ENCODE peak calls at places on chromosomes 6 and 20, in four cellular contexts. E is left ventricle myocardium inferior, R is A549, M is psoas muscle. B is an unnamed sample.

GRCh38 chr20:50874111-50874757 is 57.0 kb downstream of the ADNP start:
- DNase-seq in E (no peak), R (no peak), M (no peak), B (no peak)

GRCh38 chr6:44001318-44001868 is 125.9 kb downstream of the MRPL14 start:
- DNase-seq in E (no peak), R (peak; percentile 57), M (peak; percentile 54), B (no peak)

GRCh38 chr20:2378893-2379292 is 1.8 kb upstream of the TGM6 start:
- DNase-seq in E (no peak), R (no peak), M (no peak), B (no peak)

GRCh38 chr6:75481936-75482593 is 11.5 kb downstream of the FILIP1 start:
- DNase-seq in E (no peak), R (no peak), M (no peak), B (no peak)

GRCh38 chr6:43636312-43636667 is 650 bp downstream of the MAD2L1BP start:
- DNase-seq in E (no peak), R (no peak), M (no peak), B (no peak)

GRCh38 chr6:14002176-14002947 is 77.6 kb downstream of the RNF182 start:
- DNase-seq in E (no peak), R (no peak), M (no peak), B (no peak)

GRCh38 chr6:159981171-159981571 is 12.3 kb downstream of the IGF2R start:
- DNase-seq in E (no peak), R (no peak), M (no peak), B (no peak)

GRCh38 chr6:103036846-103037245 is 1643.3 kb downstream of the GRIK2 start:
- DNase-seq in E (no peak), R (no peak), M (no peak), B (no peak)

GRCh38 chr20:11329271-11329670 is 588.4 kb upstream of the BTBD3 start:
- DNase-seq in E (no peak), R (no peak), M (no peak), B (no peak)

GRCh38 chr6:82178084-82178758 is 69.3 kb downstream of the IBTK start:
- DNase-seq in E (no peak), R (peak; percentile 13), M (no peak), B (peak; percentile 16)

GRCh38 chr6:96015791-96016776 is at the start of gene FUT9:
- DNase-seq in E (no peak), R (no peak), M (peak; percentile 24), B (no peak)

GRCh38 chr20:31617432-31618104 is 12.5 kb downstream of the ID1 start:
- DNase-seq in E (no peak), R (no peak), M (no peak), B (no peak)

GRCh38 chr6:111661541-111662041 is 55.9 kb upstream of the TRAF3IP2 start:
- DNase-seq in E (no peak), R (no peak), M (peak; percentile 81), B (no peak)

GRCh38 chr20:51236396-51236795 is 213.5 kb upstream of the KCNG1 start:
- DNase-seq in E (no peak), R (no peak), M (no peak), B (no peak)

GRCh38 chr20:10596726-10597125 is 77.1 kb downstream of the JAG1 start:
- DNase-seq in E (no peak), R (peak; percentile 76), M (no peak), B (no peak)

GRCh38 chr6:51199733-51200132 is 381.1 kb downstream of the TFAP2B start:
- DNase-seq in E (no peak), R (no peak), M (no peak), B (no peak)

GRCh38 chr6:66496659-66497058 is 789.6 kb upstream of the EYS start:
- DNase-seq in E (no peak), R (peak; percentile 28), M (no peak), B (no peak)

DNA sequence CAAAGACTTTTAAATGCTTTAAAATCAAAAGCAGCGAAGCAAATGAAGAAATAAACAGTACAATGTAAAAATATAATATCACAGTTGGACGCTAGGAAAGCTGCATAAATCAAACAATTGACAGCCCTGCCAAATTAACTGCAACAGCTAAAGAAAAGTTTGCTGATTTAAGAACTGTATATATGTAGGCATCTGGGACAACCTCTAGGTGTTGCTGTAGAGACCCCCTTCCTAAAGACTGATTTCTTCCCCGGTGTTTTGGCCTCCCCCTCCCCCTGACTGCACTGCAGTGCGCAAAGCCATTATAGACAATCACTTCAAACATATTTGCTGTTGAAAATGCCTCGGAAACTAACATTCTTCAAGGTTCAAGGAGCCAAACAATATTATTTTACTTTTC is 1.1 kb downstream of the ELOVL4 start:
- DNase-seq in E (no peak), R (peak; percentile 23), M (no peak), B (no peak)
- TF ChIP-seq CTCF in E (no peak), R (no peak), M (no peak), B (peak; percentile 66)

GRCh38 chr6:26045046-26045938 is 41.9 kb upstream of the HFE start:
- DNase-seq in E (peak; percentile 57), R (peak; percentile 86), M (peak; percentile 65), B (no peak)
- H3K4me3 ChIP-seq in E (peak overlapping the region; percentile 67), R (peak overlapping the region; percentile 40), M (peak overlapping the region; percentile 61), B (peak overlapping the region; percentile 61)

GRCh38 chr6:124535299-124535698 is 426.9 kb upstream of the RNF217 start:
- DNase-seq in E (no peak), R (no peak), M (no peak), B (no peak)

GRCh38 chr6:124536157-124536556 is 426.1 kb upstream of the RNF217 start:
- DNase-seq in E (no peak), R (no peak), M (no peak), B (no peak)

GRCh38 chr6:124535746-124536145 is 426.5 kb upstream of the RNF217 start:
- DNase-seq in E (no peak), R (peak; percentile 24), M (no peak), B (no peak)

GRCh38 chr6:124541601-124542000 is 420.6 kb upstream of the RNF217 start:
- DNase-seq in E (no peak), R (no peak), M (no peak), B (no peak)

GRCh38 chr6:124536792-124537191 is 425.4 kb upstream of the RNF217 start:
- DNase-seq in E (no peak), R (peak; percentile 5), M (no peak), B (no peak)
- TF ChIP-seq CTCF in E (no peak), R (no peak), M (no peak), B (no peak)

GRCh38 chr6:37535701-37536461 is 36.2 kb upstream of the CCDC167 start:
- DNase-seq in E (no peak), R (no peak), M (no peak), B (no peak)
- H3K4me3 ChIP-seq in E (peak overlapping the region; percentile 62), R (no peak overlapping the region), M (peak overlapping the region; percentile 60), B (peak overlapping the region; percentile 38)